ENCODE peak calls at places on chromosomes 2 and 18, in five cellular contexts. W is endothelial cell, A is ovary, B is HT1080, Y is GM23248. N is an unnamed sample.
A peak's percentile ranks its signal among the peaks of the same experiment; 100 is the strongest.

GRCh38 chr18:59787998-59788875 is 91.0 kb upstream of the CCBE1 start:
- DNase-seq in B (peak; percentile 85), Y (peak; percentile 77), W (no peak), A (no peak), N (no peak)

GRCh38 chr2:212237350-212238095 is 301.1 kb downstream of the ERBB4 start:
- DNase-seq in A (no peak), B (no peak), Y (no peak), W (no peak), N (no peak)

GRCh38 chr2:96409543-96410184 is 74.1 kb downstream of the NCAPH start:
- DNase-seq in W (no peak), A (peak; percentile 46), B (no peak), Y (no peak), N (no peak)

GRCh38 chr18:80161781-80162417 is 52.8 kb downstream of the ADNP2 start:
- DNase-seq in B (no peak), A (no peak), Y (no peak), W (no peak), N (no peak)

GRCh38 chr18:45962866-45963265 is 4.3 kb downstream of the EPG5 start:
- DNase-seq in W (no peak), B (peak; percentile 81), Y (peak; percentile 82), A (no peak), N (no peak)

GRCh38 chr2:232699110-232699509 is 2.0 kb downstream of the GIGYF2 start:
- DNase-seq in Y (peak; percentile 5), W (no peak), A (no peak), B (no peak), N (no peak)

GRCh38 chr2:121579326-121579725 is 48.6 kb downstream of the RNU4ATAC start:
- DNase-seq in W (no peak), Y (peak; percentile 20), B (no peak), A (no peak), N (no peak)

GRCh38 chr2:24917086-24917485 is 3.0 kb downstream of the ADCY3 start:
- DNase-seq in A (no peak), Y (peak; percentile 35), B (peak; percentile 10), W (no peak), N (no peak)

GRCh38 chr18:13165636-13166423 is 52.7 kb upstream of the LDLRAD4 start:
- DNase-seq in B (no peak), W (no peak), Y (no peak), A (no peak), N (no peak)

GRCh38 chr2:11234309-11234708 is 79.0 kb downstream of the SLC66A3 start:
- DNase-seq in B (no peak), W (no peak), A (no peak), Y (peak; percentile 46), N (peak; percentile 1)

GRCh38 chr18:76553715-76554603 is 58.9 kb upstream of the ZNF516 start:
- DNase-seq in A (no peak), Y (peak; percentile 62), W (no peak), B (no peak), N (no peak)

GRCh38 chr2:74181739-74182138 is 3.1 kb upstream of the MOB1A start:
- DNase-seq in W (no peak), B (no peak), A (no peak), Y (peak; percentile 28), N (peak; percentile 81)

GRCh38 chr2:12675352-12675795 is 41.4 kb upstream of the TRIB2 start:
- DNase-seq in Y (peak; percentile 61), A (no peak), W (no peak), B (peak; percentile 54), N (no peak)

GRCh38 chr18:63963610-63964256 is 6.1 kb upstream of the SERPINB8 start:
- DNase-seq in A (no peak), B (peak; percentile 56), Y (peak; percentile 82), W (peak; percentile 38), N (peak; percentile 43)

GRCh38 chr18:23230688-23231087 is 95.4 kb downstream of the CABLES1 start:
- DNase-seq in W (no peak), B (no peak), Y (peak; percentile 48), A (no peak), N (no peak)

GRCh38 chr2:201006704-201007103 is 43.2 kb upstream of the ORC2 start:
- DNase-seq in W (no peak), B (no peak), A (no peak), Y (no peak), N (no peak)

GRCh38 chr2:180707867-180708205 is 272.6 kb upstream of the UBE2E3 start:
- DNase-seq in W (no peak), Y (peak; percentile 96), B (peak; percentile 85), A (no peak), N (no peak)

GRCh38 chr2:11744631-11745394 is 1.6 kb upstream of the LPIN1 start:
- DNase-seq in Y (peak; percentile 45), B (peak; percentile 44), A (peak; percentile 49), W (peak; percentile 25), N (no peak)

GRCh38 chr2:31235504-31235902 is 1.6 kb downstream of the EHD3 start:
- DNase-seq in Y (peak; percentile 93), A (no peak), B (peak; percentile 79), W (no peak), N (no peak)

GRCh38 chr2:233821709-233822100 is 32.6 kb downstream of the HJURP start:
- DNase-seq in B (no peak), A (no peak), Y (no peak), W (no peak), N (no peak)

GRCh38 chr18:51433296-51433695 is 235.8 kb upstream of the MEX3C start:
- DNase-seq in W (no peak), B (no peak), A (no peak), Y (no peak), N (no peak)

GRCh38 chr2:143193121-143193520 is 63.9 kb downstream of the ARHGAP15 start:
- DNase-seq in Y (no peak), A (no peak), W (no peak), B (no peak), N (no peak)

GRCh38 chr2:1681017-1681318 is 63.3 kb downstream of the PXDN start:
- DNase-seq in A (no peak), B (no peak), Y (no peak), W (no peak), N (no peak)

GRCh38 chr2:145812163-145812554 is 1292.2 kb upstream of the ZEB2 start:
- DNase-seq in B (no peak), Y (no peak), A (no peak), W (no peak), N (no peak)

GRCh38 chr2:134021830-134022524 is 231.9 kb upstream of the MGAT5 start:
- DNase-seq in A (no peak), W (no peak), Y (no peak), B (no peak), N (peak; percentile 38)

GRCh38 chr2:203830294-203831055 is 37.1 kb upstream of the CTLA4 start:
- DNase-seq in B (no peak), A (no peak), Y (no peak), W (no peak), N (no peak)

GRCh38 chr18:27599202-27599829 is 414.2 kb upstream of the CHST9 start:
- DNase-seq in A (peak; percentile 34), Y (peak; percentile 62), B (peak; percentile 18), W (peak; percentile 71), N (peak; percentile 5)

GRCh38 chr2:158502984-158503383 is 46.2 kb downstream of the PKP4 start:
- DNase-seq in W (no peak), Y (peak; percentile 77), B (no peak), A (no peak), N (no peak)

GRCh38 chr2:65076345-65076710 is 20.1 kb downstream of the CEP68 start:
- DNase-seq in A (no peak), B (peak; percentile 26), Y (peak; percentile 74), W (no peak), N (no peak)

GRCh38 chr2:102392096-102392495 is 30.9 kb upstream of the IL18RAP start:
- DNase-seq in W (no peak), B (no peak), A (no peak), Y (no peak), N (no peak)

GRCh38 chr2:105394951-105395611 is 3.8 kb downstream of the FHL2 start:
- DNase-seq in A (no peak), Y (peak; percentile 46), W (no peak), B (no peak), N (no peak)

GRCh38 chr2:146990311-146990781 is 854.5 kb upstream of the ACVR2A start:
- DNase-seq in A (no peak), Y (peak; percentile 63), W (no peak), B (peak; percentile 40), N (no peak)

GRCh38 chr18:45916302-45916701 is 50.8 kb downstream of the EPG5 start:
- DNase-seq in Y (no peak), B (no peak), W (no peak), A (no peak), N (no peak)

GRCh38 chr18:79575891-79576685 is 103.5 kb upstream of the CTDP1 start:
- DNase-seq in A (peak; percentile 63), Y (peak; percentile 76), W (no peak), B (no peak), N (no peak)

GRCh38 chr2:203878060-203878459 is 10.5 kb downstream of the CTLA4 start:
- DNase-seq in Y (peak; percentile 56), B (peak; percentile 6), A (no peak), W (no peak), N (no peak)

GRCh38 chr2:156956161-156956560 is 301.3 kb upstream of the GALNT5 start:
- DNase-seq in Y (peak; percentile 15), W (no peak), A (no peak), B (no peak), N (no peak)

GRCh38 chr2:137168564-137168963 is 403.2 kb downstream of the THSD7B start:
- DNase-seq in B (peak; percentile 8), Y (peak; percentile 40), A (no peak), W (no peak), N (no peak)

GRCh38 chr2:128280901-128281321 is 37.8 kb downstream of the HS6ST1 start:
- DNase-seq in W (no peak), Y (no peak), B (no peak), A (peak; percentile 58), N (no peak)

GRCh38 chr18:32326450-32327309 is 136.8 kb downstream of the MEP1B start:
- DNase-seq in Y (no peak), B (no peak), A (no peak), W (no peak), N (no peak)

GRCh38 chr2:234971494-234971893 is 19.7 kb downstream of the SH3BP4 start:
- DNase-seq in Y (no peak), A (no peak), B (no peak), W (no peak), N (no peak)